ENCODE peak calls at places on chromosome 17, in six cellular contexts. H is dorsolateral prefrontal cortex, Q is BJ, I is lung, D is AG04450, J is heart left ventricle. V is an unnamed sample.

GRCh38 chr17:79707931-79708891 is 22.5 kb upstream of the ENPP7 start:
- DNase-seq in D (no peak), J (no peak), I (no peak), Q (no peak), H (peak; percentile 54), V (no peak)

GRCh38 chr17:61593404-61593803 is 2.4 kb upstream of the NACA2 start:
- DNase-seq in I (no peak), H (no peak), J (no peak), Q (no peak), D (no peak), V (no peak)

GRCh38 chr17:14672830-14673229 is 371.9 kb downstream of the HS3ST3B1 start:
- DNase-seq in J (no peak), H (no peak), D (no peak), I (peak; percentile 46), Q (peak; percentile 15), V (peak; percentile 73)

GRCh38 chr17:61238455-61238933 is 161.1 kb upstream of the TBX2 start:
- DNase-seq in H (no peak), Q (no peak), I (no peak), J (no peak), D (no peak), V (no peak)

GRCh38 chr17:16379654-16380053 is 1.2 kb upstream of the UBB start:
- DNase-seq in I (no peak), D (no peak), H (no peak), J (no peak), Q (no peak), V (no peak)

GRCh38 chr17:66873962-66874361 is 39.0 kb downstream of the CACNG5 start:
- DNase-seq in Q (no peak), H (no peak), I (no peak), D (no peak), J (no peak), V (no peak)

GRCh38 chr17:2090804-2091534 is 36.1 kb downstream of the HIC1 start:
- DNase-seq in H (no peak), D (peak; percentile 82), Q (peak; percentile 83), J (no peak), I (no peak), V (no peak)

GRCh38 chr17:7837375-7838290 is 3.6 kb downstream of the KDM6B start:
- DNase-seq in J (no peak), H (no peak), I (no peak), Q (no peak), D (no peak), V (no peak)

GRCh38 chr17:12078791-12079190 is 58.1 kb downstream of the MAP2K4 start:
- DNase-seq in J (no peak), H (no peak), Q (peak; percentile 26), I (no peak), D (peak; percentile 24), V (peak; percentile 19)

GRCh38 chr17:55144518-55144917 is 120.2 kb upstream of the HLF start:
- DNase-seq in J (no peak), H (no peak), I (no peak), D (no peak), Q (no peak), V (no peak)

GRCh38 chr17:53191878-53192277 is 630.8 kb upstream of the KIF2B start:
- DNase-seq in J (no peak), Q (no peak), D (no peak), I (no peak), H (no peak), V (no peak)

GRCh38 chr17:13518271-13519000 is 83.3 kb downstream of the HS3ST3A1 start:
- DNase-seq in D (peak; percentile 82), Q (peak; percentile 66), J (no peak), H (no peak), I (no peak), V (no peak)

GRCh38 chr17:74618446-74618845 is 5.1 kb downstream of the CD300E start:
- DNase-seq in D (no peak), J (no peak), Q (no peak), H (no peak), I (no peak), V (no peak)

GRCh38 chr17:82830249-82830661 is 9.6 kb downstream of the ZNF750 start:
- DNase-seq in Q (no peak), I (no peak), J (peak; percentile 94), H (peak; percentile 34), D (no peak), V (no peak)

GRCh38 chr17:73973881-73974409 is 229.5 kb upstream of the RPL38 start:
- DNase-seq in Q (no peak), I (no peak), J (no peak), D (no peak), H (no peak), V (no peak)

GRCh38 chr17:62653831-62654829 is 26.7 kb downstream of the MRC2 start:
- DNase-seq in D (no peak), I (peak; percentile 56), J (peak; percentile 90), H (no peak), Q (peak; percentile 62), V (no peak)

DNA sequence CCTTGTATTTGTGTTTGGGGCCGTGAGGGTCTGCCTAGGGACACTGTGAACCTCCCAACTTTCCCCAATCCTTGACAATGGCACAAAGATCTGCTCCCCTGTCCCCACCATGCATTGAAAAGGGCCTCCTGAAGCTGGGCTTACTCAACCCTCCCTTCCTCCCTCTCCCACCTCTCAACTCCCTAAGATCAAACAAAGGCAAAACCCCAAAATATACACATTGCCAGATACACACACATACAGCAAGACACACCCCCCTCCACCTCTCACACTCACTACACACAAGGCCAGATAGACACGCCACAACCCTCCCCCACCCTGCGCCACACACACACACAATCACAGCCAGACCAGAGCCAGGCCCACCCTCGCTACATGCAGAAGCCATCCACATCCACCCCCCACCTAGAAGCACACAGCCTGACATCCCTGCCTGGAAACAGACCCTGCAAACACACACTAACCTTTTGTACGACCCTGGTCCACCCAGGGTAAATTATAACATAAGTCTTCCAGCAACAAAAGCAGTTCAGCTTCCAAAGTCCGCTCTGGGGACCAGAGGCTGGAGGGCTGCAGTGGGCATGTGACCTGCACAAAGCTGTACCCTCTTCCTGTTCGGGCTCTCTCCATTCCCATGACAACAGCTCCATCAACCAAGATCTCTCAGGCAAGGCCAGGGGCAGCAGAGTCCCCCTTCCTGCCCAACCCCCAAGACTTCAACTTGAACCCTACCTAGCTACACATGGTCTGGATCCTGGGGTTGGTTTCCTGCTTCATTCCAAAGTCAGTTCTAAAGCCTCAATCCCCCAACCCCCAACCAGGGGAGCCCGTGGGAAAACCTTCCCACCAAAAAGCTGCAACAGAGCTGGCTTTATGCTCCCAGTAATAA is 1.9 kb downstream of the PCGF2 start:
- DNase-seq in J (peak; percentile 38), I (no peak), D (no peak), H (no peak), Q (no peak), V (no peak)
- H3K4me3 ChIP-seq in J (peak overlapping the region; percentile 74), I (no peak overlapping the region), D (peak overlapping the region; percentile 85), H (peak overlapping the region; percentile 84), Q (peak overlapping the region; percentile 94), V (peak overlapping the region; percentile 84)

GRCh38 chr17:35808962-35809854 is at the start of gene TAF15:
- DNase-seq in Q (peak; percentile 94), H (peak; percentile 95), I (peak; percentile 96), D (peak; percentile 96), J (peak; percentile 95), V (peak; percentile 97)
- TF ChIP-seq CTCF in Q (peak; percentile 91), H (peak; percentile 57), I (peak; percentile 40), D (peak; percentile 78), J (peak; percentile 72), V (peak; percentile 90)

GRCh38 chr17:72053069-72053846 is 67.6 kb upstream of the SOX9 start:
- DNase-seq in Q (no peak), D (no peak), I (no peak), J (peak; percentile 53), H (no peak), V (no peak)
- H3K4me3 ChIP-seq in Q (no peak overlapping the region), D (no peak overlapping the region), I (no peak overlapping the region), J (peak overlapping the region; percentile 25), H (peak overlapping the region; percentile 26), V (peak overlapping the region; percentile 21)

GRCh38 chr17:72662827-72663190 is 429.7 kb downstream of the SLC39A11 start:
- DNase-seq in Q (no peak), J (no peak), D (no peak), I (no peak), H (no peak), V (no peak)

GRCh38 chr17:72660274-72661092 is 432.0 kb downstream of the SLC39A11 start:
- DNase-seq in J (no peak), I (no peak), H (no peak), D (no peak), Q (no peak), V (no peak)

GRCh38 chr17:72659811-72660210 is 432.7 kb downstream of the SLC39A11 start:
- DNase-seq in I (no peak), J (no peak), H (no peak), D (no peak), Q (no peak), V (no peak)

GRCh38 chr17:72661945-72662826 is 430.3 kb downstream of the SLC39A11 start:
- DNase-seq in H (no peak), I (no peak), Q (no peak), D (no peak), J (no peak), V (no peak)

DNA sequence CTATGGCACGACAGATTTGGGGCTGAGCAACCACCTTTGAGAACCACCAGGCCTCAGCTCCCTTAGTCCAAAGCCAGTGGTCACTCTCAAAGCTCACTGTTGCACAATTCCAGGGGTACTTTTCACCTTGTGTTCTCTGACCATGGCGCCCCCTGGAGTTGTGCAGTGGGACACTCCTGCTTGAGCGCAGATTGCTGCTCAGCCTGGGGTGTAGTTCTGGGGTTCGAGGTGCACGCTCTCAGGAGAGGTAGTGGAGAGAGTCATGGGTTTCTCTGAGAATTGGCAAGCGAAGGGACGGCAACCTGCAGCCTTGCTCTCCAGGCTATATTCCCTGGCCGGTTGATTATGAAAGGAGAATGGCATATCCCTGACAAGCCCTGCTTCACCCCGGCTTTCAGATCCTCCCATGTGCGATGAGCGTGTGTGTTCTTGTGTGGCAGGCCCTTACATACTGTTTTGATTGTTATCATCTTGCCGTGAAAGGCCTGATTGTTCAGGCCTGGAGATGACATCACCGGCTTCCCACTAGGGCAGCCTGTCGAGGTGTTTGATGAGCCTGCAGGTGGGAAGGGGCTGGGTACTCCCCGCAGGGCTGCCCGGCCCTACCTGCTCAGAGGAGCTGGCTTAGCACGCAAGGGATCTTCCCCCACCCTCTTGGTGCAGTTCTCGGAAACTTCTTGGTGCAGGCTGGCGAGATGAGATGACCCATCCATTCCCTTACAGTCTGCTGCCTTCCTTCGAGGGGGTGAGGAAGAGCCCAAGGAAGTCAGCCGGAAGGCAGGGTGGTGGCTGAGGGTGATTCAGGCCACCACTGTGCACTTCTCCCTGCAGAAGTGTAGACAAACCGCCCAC is 431.2 kb downstream of the SLC39A11 start:
- DNase-seq in Q (no peak), D (no peak), I (no peak), J (no peak), H (no peak), V (no peak)
- TF ChIP-seq CTCF in Q (peak; percentile 15), D (peak; percentile 29), I (no peak), J (no peak), H (no peak), V (peak; percentile 37)

GRCh38 chr17:78374631-78375274 is 3.7 kb upstream of the PGS1 start:
- DNase-seq in I (no peak), D (no peak), Q (no peak), H (no peak), J (no peak), V (no peak)
- H3K4me3 ChIP-seq in I (no peak overlapping the region), D (peak overlapping the region; percentile 20), Q (no peak overlapping the region), H (no peak overlapping the region), J (no peak overlapping the region), V (no peak overlapping the region)

GRCh38 chr17:58960068-58960467 is 146.6 kb downstream of the TRIM37 start:
- DNase-seq in I (peak; percentile 36), H (no peak), Q (peak; percentile 5), J (no peak), D (peak; percentile 21), V (peak; percentile 84)
- TF ChIP-seq CTCF in I (no peak), H (no peak), Q (peak; percentile 19), J (no peak), D (peak; percentile 34), V (peak; percentile 52)